ENCODE peak calls at places on chromosomes 12 and 14, in nine cellular contexts. One of them, this sample, is unnamed.

GRCh38 chr12:104622942-104623341 is 166.2 kb downstream of the CHST11 start:
- DNase-seq in NCI-H2171: no peak
- DNase-seq in fibroblast of the conjunctiva: no peak
- DNase-seq in fibroblast of mammary gland: no peak
- DNase-seq in activated T-helper 1 cell treated with anti-CD3 and anti-CD28 coated beads, Interleukin-2, amount 50 U/mL, for 16 hours: no peak
- DNase-seq in CD4-positive, alpha-beta T cell: no peak
- DNase-seq in renal cortical epithelial cell: no peak
- DNase-seq in activated CD4-positive, alpha-beta T cell treated with anti-CD3 and anti-CD28 coated beads, Interleukin-2, amount 50 U/mL, for 48 hours: no peak
- DNase-seq in cardiac fibroblast: no peak
- DNase-seq in this sample: no peak

GRCh38 chr14:59511916-59512530 is 27.7 kb downstream of the JKAMP start:
- DNase-seq in NCI-H2171: no peak
- DNase-seq in fibroblast of the conjunctiva: no peak
- DNase-seq in fibroblast of mammary gland: no peak
- DNase-seq in activated T-helper 1 cell treated with anti-CD3 and anti-CD28 coated beads, Interleukin-2, amount 50 U/mL, for 16 hours: no peak
- DNase-seq in CD4-positive, alpha-beta T cell: no peak
- DNase-seq in renal cortical epithelial cell: peak
- DNase-seq in activated CD4-positive, alpha-beta T cell treated with anti-CD3 and anti-CD28 coated beads, Interleukin-2, amount 50 U/mL, for 48 hours: no peak
- DNase-seq in cardiac fibroblast: peak
- DNase-seq in this sample: peak

GRCh38 chr12:124837958-124838803 is 25.5 kb downstream of the SCARB1 start:
- DNase-seq in NCI-H2171: peak
- DNase-seq in fibroblast of the conjunctiva: peak
- DNase-seq in fibroblast of mammary gland: peak
- DNase-seq in activated T-helper 1 cell treated with anti-CD3 and anti-CD28 coated beads, Interleukin-2, amount 50 U/mL, for 16 hours: no peak
- DNase-seq in CD4-positive, alpha-beta T cell: no peak
- DNase-seq in renal cortical epithelial cell: peak
- DNase-seq in activated CD4-positive, alpha-beta T cell treated with anti-CD3 and anti-CD28 coated beads, Interleukin-2, amount 50 U/mL, for 48 hours: no peak
- DNase-seq in cardiac fibroblast: peak
- DNase-seq in this sample: peak

GRCh38 chr12:108640802-108641445 is 7.2 kb upstream of the SELPLG start:
- DNase-seq in NCI-H2171: no peak
- DNase-seq in fibroblast of the conjunctiva: no peak
- DNase-seq in fibroblast of mammary gland: peak
- DNase-seq in activated T-helper 1 cell treated with anti-CD3 and anti-CD28 coated beads, Interleukin-2, amount 50 U/mL, for 16 hours: no peak
- DNase-seq in CD4-positive, alpha-beta T cell: no peak
- DNase-seq in renal cortical epithelial cell: no peak
- DNase-seq in activated CD4-positive, alpha-beta T cell treated with anti-CD3 and anti-CD28 coated beads, Interleukin-2, amount 50 U/mL, for 48 hours: no peak
- DNase-seq in cardiac fibroblast: peak
- DNase-seq in this sample: peak

GRCh38 chr12:52245259-52245961 is 12.4 kb downstream of the KRT7 start:
- DNase-seq in NCI-H2171: no peak
- DNase-seq in fibroblast of the conjunctiva: no peak
- DNase-seq in fibroblast of mammary gland: no peak
- DNase-seq in activated T-helper 1 cell treated with anti-CD3 and anti-CD28 coated beads, Interleukin-2, amount 50 U/mL, for 16 hours: no peak
- DNase-seq in CD4-positive, alpha-beta T cell: no peak
- DNase-seq in renal cortical epithelial cell: no peak
- DNase-seq in activated CD4-positive, alpha-beta T cell treated with anti-CD3 and anti-CD28 coated beads, Interleukin-2, amount 50 U/mL, for 48 hours: no peak
- DNase-seq in cardiac fibroblast: no peak
- DNase-seq in this sample: no peak

GRCh38 chr14:97299661-97300060 is 502.5 kb downstream of the VRK1 start:
- DNase-seq in NCI-H2171: no peak
- DNase-seq in fibroblast of the conjunctiva: no peak
- DNase-seq in fibroblast of mammary gland: no peak
- DNase-seq in activated T-helper 1 cell treated with anti-CD3 and anti-CD28 coated beads, Interleukin-2, amount 50 U/mL, for 16 hours: no peak
- DNase-seq in CD4-positive, alpha-beta T cell: peak
- DNase-seq in renal cortical epithelial cell: no peak
- DNase-seq in activated CD4-positive, alpha-beta T cell treated with anti-CD3 and anti-CD28 coated beads, Interleukin-2, amount 50 U/mL, for 48 hours: peak
- DNase-seq in cardiac fibroblast: no peak
- DNase-seq in this sample: no peak

GRCh38 chr12:53825246-53826081 is 73.7 kb upstream of the CISTR start:
- DNase-seq in NCI-H2171: no peak
- DNase-seq in fibroblast of the conjunctiva: no peak
- DNase-seq in fibroblast of mammary gland: peak
- DNase-seq in activated T-helper 1 cell treated with anti-CD3 and anti-CD28 coated beads, Interleukin-2, amount 50 U/mL, for 16 hours: no peak
- DNase-seq in CD4-positive, alpha-beta T cell: no peak
- DNase-seq in renal cortical epithelial cell: peak
- DNase-seq in activated CD4-positive, alpha-beta T cell treated with anti-CD3 and anti-CD28 coated beads, Interleukin-2, amount 50 U/mL, for 48 hours: no peak
- DNase-seq in cardiac fibroblast: peak
- DNase-seq in this sample: peak

GRCh38 chr12:70366581-70367267 is 634 bp downstream of the KCNMB4 start:
- DNase-seq in NCI-H2171: peak
- DNase-seq in fibroblast of the conjunctiva: no peak
- DNase-seq in fibroblast of mammary gland: peak
- DNase-seq in activated T-helper 1 cell treated with anti-CD3 and anti-CD28 coated beads, Interleukin-2, amount 50 U/mL, for 16 hours: peak
- DNase-seq in CD4-positive, alpha-beta T cell: peak
- DNase-seq in renal cortical epithelial cell: no peak
- DNase-seq in activated CD4-positive, alpha-beta T cell treated with anti-CD3 and anti-CD28 coated beads, Interleukin-2, amount 50 U/mL, for 48 hours: peak
- DNase-seq in cardiac fibroblast: peak
- DNase-seq in this sample: peak

GRCh38 chr12:32418903-32419519 is 19.7 kb downstream of the FGD4 start:
- DNase-seq in NCI-H2171: no peak
- DNase-seq in fibroblast of the conjunctiva: no peak
- DNase-seq in fibroblast of mammary gland: no peak
- DNase-seq in activated T-helper 1 cell treated with anti-CD3 and anti-CD28 coated beads, Interleukin-2, amount 50 U/mL, for 16 hours: no peak
- DNase-seq in CD4-positive, alpha-beta T cell: no peak
- DNase-seq in renal cortical epithelial cell: no peak
- DNase-seq in activated CD4-positive, alpha-beta T cell treated with anti-CD3 and anti-CD28 coated beads, Interleukin-2, amount 50 U/mL, for 48 hours: no peak
- DNase-seq in cardiac fibroblast: no peak
- DNase-seq in this sample: no peak

GRCh38 chr14:38749936-38750335 is 353.1 kb downstream of the SEC23A start:
- DNase-seq in NCI-H2171: no peak
- DNase-seq in fibroblast of the conjunctiva: no peak
- DNase-seq in fibroblast of mammary gland: no peak
- DNase-seq in activated T-helper 1 cell treated with anti-CD3 and anti-CD28 coated beads, Interleukin-2, amount 50 U/mL, for 16 hours: no peak
- DNase-seq in CD4-positive, alpha-beta T cell: no peak
- DNase-seq in renal cortical epithelial cell: no peak
- DNase-seq in activated CD4-positive, alpha-beta T cell treated with anti-CD3 and anti-CD28 coated beads, Interleukin-2, amount 50 U/mL, for 48 hours: no peak
- DNase-seq in cardiac fibroblast: no peak
- DNase-seq in this sample: no peak

GRCh38 chr12:10721654-10722501 is 1.2 kb downstream of the YBX3 start:
- DNase-seq in NCI-H2171: peak
- DNase-seq in fibroblast of the conjunctiva: peak
- DNase-seq in fibroblast of mammary gland: peak
- DNase-seq in activated T-helper 1 cell treated with anti-CD3 and anti-CD28 coated beads, Interleukin-2, amount 50 U/mL, for 16 hours: no peak
- DNase-seq in CD4-positive, alpha-beta T cell: peak
- DNase-seq in renal cortical epithelial cell: peak
- DNase-seq in activated CD4-positive, alpha-beta T cell treated with anti-CD3 and anti-CD28 coated beads, Interleukin-2, amount 50 U/mL, for 48 hours: peak
- DNase-seq in cardiac fibroblast: peak
- DNase-seq in this sample: peak

This sample was measured in ELR.